ENCODE peak calls at places on chromosomes 12 and 14, in eight cellular contexts. S is brain microvascular endothelial cell, F is C1 segment of cervical spinal cord, D is COR-L47, V is NCI-H2081, Y is mesothelial cell of epicardium, Z is heart left ventricle, J is cardiac fibroblast. Q is an unnamed sample.

GRCh38 chr12:27335364-27336145 is 2.9 kb downstream of the BMAL2 start:
- DNase-seq in S (no peak), F (no peak), D (no peak), V (no peak), Y (no peak), Z (no peak), J (no peak), Q (no peak)

GRCh38 chr14:22008098-22008412 is 334.4 kb upstream of the OR4E1 start:
- DNase-seq in S (no peak), F (no peak), D (no peak), V (no peak), Y (no peak), Z (no peak), J (no peak), Q (no peak)

GRCh38 chr12:16046266-16046665 is 135.1 kb downstream of the DERA start:
- DNase-seq in S (no peak), F (no peak), D (no peak), V (no peak), Y (no peak), Z (no peak), J (no peak), Q (no peak)

GRCh38 chr12:29066061-29066588 is 83.0 kb upstream of the FAR2 start:
- DNase-seq in S (peak; percentile 52), F (peak; percentile 19), D (no peak), V (no peak), Y (no peak), Z (peak; percentile 26), J (peak; percentile 83), Q (no peak)

GRCh38 chr14:95895720-95896119 is 19.1 kb downstream of the TUNAR start:
- DNase-seq in S (no peak), F (no peak), D (peak; percentile 74), V (no peak), Y (no peak), Z (no peak), J (no peak), Q (no peak)

GRCh38 chr14:98766818-98767217 is 505.2 kb downstream of the BCL11B start:
- DNase-seq in S (no peak), F (no peak), D (no peak), V (no peak), Y (no peak), Z (no peak), J (no peak), Q (no peak)

GRCh38 chr14:95207475-95208253 is 50.3 kb upstream of the DICER1 start:
- DNase-seq in S (no peak), F (no peak), D (no peak), V (no peak), Y (no peak), Z (no peak), J (no peak), Q (no peak)

GRCh38 chr14:55255979-55256378 is 15.2 kb upstream of the FBXO34 start:
- DNase-seq in S (no peak), F (no peak), D (no peak), V (no peak), Y (no peak), Z (no peak), J (no peak), Q (no peak)

GRCh38 chr12:6177593-6178358 is 22.4 kb upstream of the CD9 start:
- DNase-seq in S (no peak), F (no peak), D (no peak), V (no peak), Y (no peak), Z (no peak), J (no peak), Q (peak; percentile 52)

GRCh38 chr14:58788655-58789054 is 150.9 kb downstream of the DACT1 start:
- DNase-seq in S (no peak), F (no peak), D (no peak), V (no peak), Y (no peak), Z (no peak), J (no peak), Q (no peak)

GRCh38 chr14:39988939-39989338 is 556.7 kb upstream of the FBXO33 start:
- DNase-seq in S (no peak), F (no peak), D (peak; percentile 13), V (peak; percentile 69), Y (no peak), Z (no peak), J (peak; percentile 22), Q (no peak)

GRCh38 chr14:34330846-34331245 is 131.2 kb downstream of the SPTSSA start:
- DNase-seq in S (no peak), F (no peak), D (no peak), V (no peak), Y (no peak), Z (no peak), J (no peak), Q (no peak)

GRCh38 chr12:10528150-10528953 is 22.7 kb downstream of the EIF2S3B start:
- DNase-seq in S (no peak), F (no peak), D (no peak), V (no peak), Y (no peak), Z (no peak), J (no peak), Q (no peak)

GRCh38 chr14:21917699-21918436 is 244.2 kb upstream of the OR4E1 start:
- DNase-seq in S (peak; percentile 65), F (no peak), D (no peak), V (peak; percentile 34), Y (no peak), Z (no peak), J (peak; percentile 66), Q (no peak)

GRCh38 chr12:9760699-9761406 is at the start of gene CD69:
- DNase-seq in S (no peak), F (no peak), D (no peak), V (no peak), Y (no peak), Z (no peak), J (no peak), Q (no peak)

GRCh38 chr12:108939594-108939993 is 59.7 kb downstream of the DAO start:
- DNase-seq in S (peak; percentile 26), F (no peak), D (no peak), V (no peak), Y (no peak), Z (no peak), J (peak; percentile 26), Q (no peak)

GRCh38 chr14:90578283-90578985 is 181.6 kb downstream of the CALM1 start:
- DNase-seq in S (no peak), F (no peak), D (no peak), V (no peak), Y (no peak), Z (peak; percentile 83), J (no peak), Q (peak; percentile 63)

GRCh38 chr14:77071938-77072388 is 26.1 kb upstream of the CIPC start:
- DNase-seq in S (peak; percentile 20), F (no peak), D (no peak), V (no peak), Y (no peak), Z (no peak), J (peak; percentile 38), Q (peak; percentile 25)

GRCh38 chr12:66960704-66961690 is 282.1 kb upstream of the GRIP1 start:
- DNase-seq in S (no peak), F (no peak), D (no peak), V (no peak), Y (no peak), Z (no peak), J (no peak), Q (no peak)

GRCh38 chr14:68865542-68865941 is 72.7 kb upstream of the ZFP36L1 start:
- DNase-seq in S (no peak), F (no peak), D (no peak), V (no peak), Y (no peak), Z (no peak), J (no peak), Q (no peak)

GRCh38 chr14:23406244-23406643 is 1.8 kb downstream of the MYH6 start:
- DNase-seq in S (no peak), F (no peak), D (no peak), V (no peak), Y (no peak), Z (peak; percentile 29), J (no peak), Q (no peak)

GRCh38 chr12:7092229-7092985 is at the start of gene C1R:
- DNase-seq in S (peak; percentile 57), F (no peak), D (no peak), V (peak; percentile 43), Y (peak; percentile 81), Z (peak; percentile 80), J (peak; percentile 84), Q (peak; percentile 81)

GRCh38 chr12:12398026-12398859 is 41.4 kb downstream of the BORCS5 start:
- DNase-seq in S (peak; percentile 90), F (no peak), D (peak; percentile 11), V (peak; percentile 69), Y (no peak), Z (peak; percentile 68), J (peak; percentile 99), Q (peak; percentile 67)

GRCh38 chr12:67677166-67677565 is 28.6 kb downstream of the DYRK2 start:
- DNase-seq in S (no peak), F (no peak), D (no peak), V (no peak), Y (no peak), Z (no peak), J (no peak), Q (no peak)